ENCODE peak calls at places on chromosomes 2 and 18, in four cellular contexts. One of them, this sample, is unnamed.

GRCh38 chr2:98484652-98485452 is 40.2 kb downstream of the INPP4A start:
- DNase-seq in HL-60: no peak
- DNase-seq in GM12878: no peak
- DNase-seq in K562: no peak
- DNase-seq in this sample: no peak

GRCh38 chr18:64037812-64038414 is 68.0 kb downstream of the SERPINB8 start:
- DNase-seq in K562: peak; percentile 16
- DNase-seq in GM12878: no peak
- DNase-seq in HL-60: no peak
- DNase-seq in this sample: no peak

GRCh38 chr2:196112408-196113039 is 43.9 kb upstream of the DNAH7 start:
- DNase-seq in GM12878: no peak
- DNase-seq in K562: no peak
- DNase-seq in HL-60: no peak
- DNase-seq in this sample: no peak

GRCh38 chr2:190843874-190844699 is 36.5 kb upstream of the GLS start:
- DNase-seq in HL-60: no peak
- DNase-seq in GM12878: peak; percentile 16
- DNase-seq in K562: no peak
- DNase-seq in this sample: no peak

GRCh38 chr2:111178730-111179405 is 58.2 kb downstream of the BCL2L11 start:
- DNase-seq in HL-60: peak; percentile 21
- DNase-seq in K562: no peak
- DNase-seq in GM12878: no peak
- DNase-seq in this sample: no peak

GRCh38 chr18:6370886-6371635 is 43.6 kb downstream of the L3MBTL4 start:
- DNase-seq in K562: no peak
- DNase-seq in GM12878: no peak
- DNase-seq in HL-60: no peak
- DNase-seq in this sample: no peak

GRCh38 chr2:99190548-99190947 is 9.6 kb downstream of the MRPL30 start:
- DNase-seq in HL-60: no peak
- DNase-seq in K562: no peak
- DNase-seq in GM12878: no peak
- DNase-seq in this sample: no peak

GRCh38 chr2:220006152-220006551 is 378.7 kb downstream of the SLC4A3 start:
- DNase-seq in HL-60: no peak
- DNase-seq in K562: no peak
- DNase-seq in GM12878: no peak
- DNase-seq in this sample: no peak

GRCh38 chr2:128016620-128017019 is 11.2 kb downstream of the SAP130 start:
- DNase-seq in GM12878: no peak
- DNase-seq in K562: no peak
- DNase-seq in HL-60: no peak
- DNase-seq in this sample: no peak

GRCh38 chr2:6429210-6429986 is 436.3 kb downstream of the CMPK2 start:
- DNase-seq in HL-60: no peak
- DNase-seq in GM12878: no peak
- DNase-seq in K562: no peak
- DNase-seq in this sample: no peak

GRCh38 chr18:11251229-11251890 is 102.0 kb upstream of the PIEZO2 start:
- DNase-seq in K562: no peak
- DNase-seq in HL-60: no peak
- DNase-seq in GM12878: no peak
- DNase-seq in this sample: no peak

GRCh38 chr2:85649201-85650190 is 18.5 kb downstream of the SFTPB start:
- DNase-seq in HL-60: no peak
- DNase-seq in GM12878: no peak
- DNase-seq in K562: no peak
- DNase-seq in this sample: no peak

GRCh38 chr2:37675006-37675405 is 3.6 kb upstream of the CDC42EP3 start:
- DNase-seq in GM12878: no peak
- DNase-seq in K562: no peak
- DNase-seq in HL-60: peak; percentile 25
- DNase-seq in this sample: no peak

GRCh38 chr2:218992703-218993344 is 398 bp downstream of the CRYBA2 start:
- DNase-seq in GM12878: no peak
- DNase-seq in K562: no peak
- DNase-seq in HL-60: no peak
- DNase-seq in this sample: no peak

GRCh38 chr2:241111443-241111810 is 9.3 kb upstream of the MTERF4 start:
- DNase-seq in K562: no peak
- DNase-seq in HL-60: no peak
- DNase-seq in GM12878: no peak
- DNase-seq in this sample: no peak

GRCh38 chr2:238286551-238286950 is 1.9 kb downstream of the PER2 start:
- DNase-seq in GM12878: no peak
- DNase-seq in K562: no peak
- DNase-seq in HL-60: peak; percentile 53
- DNase-seq in this sample: no peak

GRCh38 chr2:139791330-139791729 is 1011.1 kb upstream of the NXPH2 start:
- DNase-seq in HL-60: no peak
- DNase-seq in GM12878: no peak
- DNase-seq in K562: no peak
- DNase-seq in this sample: no peak

DNA sequence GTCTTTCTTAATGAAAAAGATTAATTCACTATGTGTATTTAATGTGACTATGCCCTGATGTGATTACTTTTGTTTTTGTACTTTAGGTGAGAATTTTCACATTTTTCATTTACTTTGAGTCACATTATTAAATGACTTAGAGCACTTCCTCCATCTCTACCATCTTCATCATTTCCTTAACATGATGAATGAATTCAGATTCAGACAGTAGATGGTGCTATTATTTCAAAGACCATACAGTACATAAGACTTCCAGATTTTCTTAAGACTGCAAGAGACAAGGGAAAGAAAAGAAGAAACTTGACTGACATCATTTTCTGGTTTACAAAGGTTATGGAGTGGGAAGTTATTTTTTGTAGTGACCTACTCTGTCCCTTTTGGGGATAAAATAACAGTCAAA is 1010.6 kb upstream of the NXPH2 start:
- DNase-seq in HL-60: no peak
- DNase-seq in K562: no peak
- DNase-seq in GM12878: no peak
- DNase-seq in this sample: no peak
- TF ChIP-seq SPI1 in HL-60: peak; percentile 72
- TF ChIP-seq SPI1 in K562: no peak
- TF ChIP-seq SPI1 in GM12878: no peak
- TF ChIP-seq SPI1 in this sample: no peak

GRCh38 chr2:68837164-68837860 is 33.9 kb downstream of the BMP10 start:
- DNase-seq in GM12878: peak; percentile 13
- DNase-seq in K562: peak; percentile 70
- DNase-seq in HL-60: peak; percentile 88
- DNase-seq in this sample: no peak
- TF ChIP-seq SPI1 in GM12878: no peak
- TF ChIP-seq SPI1 in K562: no peak
- TF ChIP-seq SPI1 in HL-60: no peak
- TF ChIP-seq SPI1 in this sample: no peak

GRCh38 chr2:65357959-65358294 is 74.5 kb downstream of the SPRED2 start:
- DNase-seq in GM12878: peak; percentile 60
- DNase-seq in K562: no peak
- DNase-seq in HL-60: no peak
- DNase-seq in this sample: no peak
- TF ChIP-seq SPI1 in GM12878: no peak
- TF ChIP-seq SPI1 in K562: no peak
- TF ChIP-seq SPI1 in HL-60: no peak
- TF ChIP-seq SPI1 in this sample: no peak

GRCh38 chr2:96261328-96262003 is 4.3 kb downstream of the TMEM127 start:
- DNase-seq in GM12878: no peak
- DNase-seq in HL-60: no peak
- DNase-seq in K562: no peak
- DNase-seq in this sample: no peak
- TF ChIP-seq SPI1 in GM12878: no peak
- TF ChIP-seq SPI1 in HL-60: no peak
- TF ChIP-seq SPI1 in K562: no peak
- TF ChIP-seq SPI1 in this sample: no peak

GRCh38 chr2:1606421-1607235 is 137.7 kb downstream of the PXDN start:
- DNase-seq in HL-60: no peak
- DNase-seq in GM12878: no peak
- DNase-seq in K562: no peak
- DNase-seq in this sample: no peak
- TF ChIP-seq SPI1 in HL-60: no peak
- TF ChIP-seq SPI1 in GM12878: no peak
- TF ChIP-seq SPI1 in K562: no peak
- TF ChIP-seq SPI1 in this sample: peak; percentile 78

This sample was measured in GM12891.